ENCODE peak calls at places on chromosomes 13 and 19, in seven cellular contexts. X is endodermal cell, N is lower lobe of right lung, R is neural progenitor cell, F is fibroblast of mammary gland, Z is lower leg skin, U is ovary. B is an unnamed sample.

GRCh38 chr19:55635334-55635717 is 5.5 kb upstream of the ZNF580 start:
- DNase-seq in X (no peak), N (no peak), R (no peak), F (no peak), Z (no peak), U (peak; percentile 43), B (no peak)

GRCh38 chr13:98092888-98093287 is 50.0 kb upstream of the FARP1 start:
- DNase-seq in X (no peak), N (no peak), R (no peak), F (no peak), Z (no peak), U (no peak), B (no peak)

GRCh38 chr13:67515895-67516294 is 285.8 kb upstream of the PCDH9 start:
- DNase-seq in X (no peak), N (no peak), R (no peak), F (peak; percentile 77), Z (no peak), U (no peak), B (no peak)

GRCh38 chr13:57629391-57629804 is 2.1 kb upstream of the PCDH17 start:
- DNase-seq in X (no peak), N (no peak), R (no peak), F (no peak), Z (no peak), U (no peak), B (no peak)

GRCh38 chr19:38690832-38691231 is 43.4 kb downstream of the ACTN4 start:
- DNase-seq in X (no peak), N (no peak), R (no peak), F (no peak), Z (no peak), U (no peak), B (no peak)

GRCh38 chr13:36357692-36358091 is 11.5 kb upstream of the SPART start:
- DNase-seq in X (no peak), N (no peak), R (no peak), F (peak; percentile 54), Z (no peak), U (peak; percentile 43), B (no peak)

GRCh38 chr19:38932425-38933179 is 1.9 kb downstream of the MRPS12 start:
- DNase-seq in X (peak; percentile 70), N (no peak), R (peak; percentile 62), F (peak; percentile 57), Z (no peak), U (no peak), B (peak; percentile 31)

GRCh38 chr13:41720839-41721561 is 239.9 kb downstream of the VWA8 start:
- DNase-seq in X (no peak), N (no peak), R (no peak), F (no peak), Z (no peak), U (no peak), B (no peak)

GRCh38 chr19:12867120-12868099 is 13.8 kb downstream of the DNASE2 start:
- DNase-seq in X (peak; percentile 97), N (peak; percentile 75), R (peak; percentile 93), F (peak; percentile 45), Z (no peak), U (peak; percentile 81), B (no peak)

GRCh38 chr13:110714798-110715394 is 1.4 kb downstream of the ING1 start:
- DNase-seq in X (peak; percentile 83), N (peak; percentile 79), R (peak; percentile 74), F (peak; percentile 34), Z (peak; percentile 94), U (peak; percentile 76), B (no peak)

GRCh38 chr19:51246153-51246552 is 4.7 kb upstream of the SIGLECL1 start:
- DNase-seq in X (no peak), N (no peak), R (no peak), F (peak; percentile 2), Z (no peak), U (no peak), B (no peak)

GRCh38 chr19:10193666-10194499 is 870 bp downstream of the DNMT1 start:
- DNase-seq in X (no peak), N (no peak), R (no peak), F (peak; percentile 76), Z (peak; percentile 90), U (no peak), B (no peak)

GRCh38 chr19:48819366-48819816 is 8.6 kb upstream of the BCAT2 start:
- DNase-seq in X (no peak), N (peak; percentile 91), R (no peak), F (peak; percentile 94), Z (peak; percentile 98), U (peak; percentile 89), B (no peak)

GRCh38 chr13:98103942-98104880 is 38.7 kb upstream of the FARP1 start:
- DNase-seq in X (no peak), N (no peak), R (no peak), F (peak; percentile 43), Z (peak; percentile 23), U (no peak), B (no peak)

GRCh38 chr13:76009491-76009890 is 373.4 kb downstream of the LMO7 start:
- DNase-seq in X (no peak), N (no peak), R (no peak), F (peak; percentile 39), Z (no peak), U (no peak), B (no peak)

GRCh38 chr19:3275583-3276340 is 51.3 kb downstream of the CELF5 start:
- DNase-seq in X (peak; percentile 100), N (peak; percentile 76), R (peak; percentile 97), F (peak; percentile 67), Z (peak; percentile 95), U (peak; percentile 65), B (peak; percentile 47)

GRCh38 chr13:100176781-100177389 is 88.0 kb downstream of the PCCA start:
- DNase-seq in X (no peak), N (no peak), R (peak; percentile 30), F (peak; percentile 70), Z (no peak), U (no peak), B (no peak)

GRCh38 chr13:51241720-51242119 is 19.5 kb downstream of the FAM124A start:
- DNase-seq in X (peak; percentile 21), N (no peak), R (no peak), F (peak; percentile 95), Z (no peak), U (no peak), B (no peak)

GRCh38 chr19:19059018-19059836 is 4.6 kb upstream of the SLC25A42 start:
- DNase-seq in X (no peak), N (no peak), R (no peak), F (no peak), Z (no peak), U (no peak), B (no peak)

GRCh38 chr13:51562011-51562671 is 22.1 kb upstream of the WDFY2 start:
- DNase-seq in X (no peak), N (no peak), R (no peak), F (no peak), Z (no peak), U (no peak), B (peak; percentile 49)

GRCh38 chr19:38162632-38163031 is 61.4 kb downstream of the DPF1 start:
- DNase-seq in X (no peak), N (no peak), R (no peak), F (no peak), Z (no peak), U (no peak), B (no peak)

GRCh38 chr19:31284621-31285020 is 64.6 kb downstream of the TSHZ3 start:
- DNase-seq in X (no peak), N (no peak), R (no peak), F (no peak), Z (no peak), U (no peak), B (no peak)

GRCh38 chr19:9811139-9811538 is 7.7 kb downstream of the FBXL12 start:
- DNase-seq in X (no peak), N (no peak), R (no peak), F (no peak), Z (no peak), U (no peak), B (no peak)

GRCh38 chr13:68369739-68370138 is 1139.6 kb upstream of the PCDH9 start:
- DNase-seq in X (no peak), N (no peak), R (no peak), F (no peak), Z (no peak), U (no peak), B (no peak)

GRCh38 chr13:49711218-49711863 is 20.1 kb upstream of the EBPL start:
- DNase-seq in X (no peak), N (no peak), R (no peak), F (peak; percentile 93), Z (no peak), U (no peak), B (no peak)

GRCh38 chr13:49543656-49544055 is 41.7 kb downstream of the RCBTB1 start:
- DNase-seq in X (no peak), N (no peak), R (no peak), F (no peak), Z (no peak), U (no peak), B (no peak)

GRCh38 chr19:29944415-29945012 is 2.5 kb downstream of the URI1 start:
- DNase-seq in X (no peak), N (no peak), R (no peak), F (no peak), Z (no peak), U (no peak), B (no peak)
- H3K4me3 ChIP-seq in X (peak overlapping the region; percentile 19), N (no peak overlapping the region), R (no peak overlapping the region), F (no peak overlapping the region), Z (no peak overlapping the region), U (no peak overlapping the region), B (no peak overlapping the region)

GRCh38 chr19:43780706-43781525 is at the start of gene KCNN4:
- DNase-seq in X (no peak), N (no peak), R (no peak), F (peak; percentile 87), Z (no peak), U (no peak), B (no peak)

GRCh38 chr19:43781630-43782310 is 997 bp upstream of the KCNN4 start:
- DNase-seq in X (no peak), N (no peak), R (no peak), F (no peak), Z (no peak), U (no peak), B (no peak)

GRCh38 chr19:43778651-43779050 is 2.1 kb downstream of the KCNN4 start:
- DNase-seq in X (no peak), N (no peak), R (no peak), F (no peak), Z (no peak), U (no peak), B (no peak)

GRCh38 chr19:43779147-43779819 is 1.5 kb downstream of the KCNN4 start:
- DNase-seq in X (no peak), N (peak; percentile 78), R (no peak), F (no peak), Z (no peak), U (no peak), B (no peak)

GRCh38 chr19:43779820-43780219 is 953 bp downstream of the KCNN4 start:
- DNase-seq in X (no peak), N (no peak), R (no peak), F (no peak), Z (no peak), U (no peak), B (no peak)
- TF ChIP-seq CTCF in X (peak; percentile 31), N (no peak), R (no peak), F (no peak), Z (no peak), U (no peak), B (peak; percentile 62)

GRCh38 chr19:30036154-30037129 is 94.4 kb downstream of the URI1 start:
- DNase-seq in X (no peak), N (no peak), R (no peak), F (peak; percentile 3), Z (no peak), U (no peak), B (no peak)
- H3K4me3 ChIP-seq in X (no peak overlapping the region), N (no peak overlapping the region), R (no peak overlapping the region), F (no peak overlapping the region), Z (no peak overlapping the region), U (no peak overlapping the region), B (no peak overlapping the region)

GRCh38 chr13:113819731-113820715 is 43.9 kb downstream of the GAS6 start:
- DNase-seq in X (no peak), N (no peak), R (no peak), F (no peak), Z (no peak), U (no peak), B (no peak)
- TF ChIP-seq CTCF in X (no peak), N (no peak), R (no peak), F (no peak), Z (no peak), U (no peak), B (no peak)